ENCODE peak calls at places on chromosomes 4 and X, in eight cellular contexts. One of them, this sample, is unnamed.

GRCh38 chr4:85005865-85006377 is 39.4 kb upstream of the WDFY3 start:
- DNase-seq in lower leg skin: peak; percentile 15
- DNase-seq in stimulated activated CD8-positive, alpha-beta memory T cell treated with anti-CD3 and anti-CD28 coated beads, Interleukin-7, amount 100 ng/mL, for 24 hours: no peak
- DNase-seq in lower lobe of right lung: no peak
- DNase-seq in NCI-H748 treated with DMSO at 0.1 percent for 48 hours: no peak
- DNase-seq in GOT3: no peak
- DNase-seq in fibroblast of gingiva: peak; percentile 85
- DNase-seq in activated CD4-positive, alpha-beta T cell treated with anti-CD3 and anti-CD28 coated beads, Interleukin-2, amount 50 U/mL, for 4 hours: no peak
- DNase-seq in this sample: no peak

GRCh38 chrX:53320543-53321215 is 39.3 kb upstream of the IQSEC2 start:
- DNase-seq in GOT3: no peak
- DNase-seq in lower leg skin: no peak
- DNase-seq in stimulated activated CD8-positive, alpha-beta memory T cell treated with anti-CD3 and anti-CD28 coated beads, Interleukin-7, amount 100 ng/mL, for 24 hours: no peak
- DNase-seq in activated CD4-positive, alpha-beta T cell treated with anti-CD3 and anti-CD28 coated beads, Interleukin-2, amount 50 U/mL, for 4 hours: peak; percentile 8
- DNase-seq in lower lobe of right lung: peak; percentile 48
- DNase-seq in NCI-H748 treated with DMSO at 0.1 percent for 48 hours: no peak
- DNase-seq in fibroblast of gingiva: no peak
- DNase-seq in this sample: no peak

GRCh38 chr4:183987987-183988392 is 82.9 kb downstream of the STOX2 start:
- DNase-seq in stimulated activated CD8-positive, alpha-beta memory T cell treated with anti-CD3 and anti-CD28 coated beads, Interleukin-7, amount 100 ng/mL, for 24 hours: no peak
- DNase-seq in lower leg skin: peak; percentile 71
- DNase-seq in fibroblast of gingiva: peak; percentile 53
- DNase-seq in activated CD4-positive, alpha-beta T cell treated with anti-CD3 and anti-CD28 coated beads, Interleukin-2, amount 50 U/mL, for 4 hours: no peak
- DNase-seq in GOT3: peak; percentile 10
- DNase-seq in lower lobe of right lung: peak; percentile 52
- DNase-seq in NCI-H748 treated with DMSO at 0.1 percent for 48 hours: peak; percentile 28
- DNase-seq in this sample: no peak

GRCh38 chrX:110509778-110510510 is 151.3 kb downstream of the RTL9 start:
- DNase-seq in NCI-H748 treated with DMSO at 0.1 percent for 48 hours: no peak
- DNase-seq in fibroblast of gingiva: peak; percentile 14
- DNase-seq in lower leg skin: no peak
- DNase-seq in activated CD4-positive, alpha-beta T cell treated with anti-CD3 and anti-CD28 coated beads, Interleukin-2, amount 50 U/mL, for 4 hours: no peak
- DNase-seq in stimulated activated CD8-positive, alpha-beta memory T cell treated with anti-CD3 and anti-CD28 coated beads, Interleukin-7, amount 100 ng/mL, for 24 hours: no peak
- DNase-seq in GOT3: no peak
- DNase-seq in lower lobe of right lung: no peak
- DNase-seq in this sample: no peak

GRCh38 chrX:51855698-51856097 is 37.7 kb upstream of the MAGED1 start:
- DNase-seq in fibroblast of gingiva: no peak
- DNase-seq in lower lobe of right lung: no peak
- DNase-seq in lower leg skin: no peak
- DNase-seq in GOT3: no peak
- DNase-seq in stimulated activated CD8-positive, alpha-beta memory T cell treated with anti-CD3 and anti-CD28 coated beads, Interleukin-7, amount 100 ng/mL, for 24 hours: no peak
- DNase-seq in NCI-H748 treated with DMSO at 0.1 percent for 48 hours: no peak
- DNase-seq in activated CD4-positive, alpha-beta T cell treated with anti-CD3 and anti-CD28 coated beads, Interleukin-2, amount 50 U/mL, for 4 hours: no peak
- DNase-seq in this sample: no peak

GRCh38 chr4:1808851-1809753 is 16.0 kb downstream of the FGFR3 start:
- DNase-seq in NCI-H748 treated with DMSO at 0.1 percent for 48 hours: no peak
- DNase-seq in lower lobe of right lung: no peak
- DNase-seq in activated CD4-positive, alpha-beta T cell treated with anti-CD3 and anti-CD28 coated beads, Interleukin-2, amount 50 U/mL, for 4 hours: no peak
- DNase-seq in stimulated activated CD8-positive, alpha-beta memory T cell treated with anti-CD3 and anti-CD28 coated beads, Interleukin-7, amount 100 ng/mL, for 24 hours: no peak
- DNase-seq in lower leg skin: no peak
- DNase-seq in fibroblast of gingiva: no peak
- DNase-seq in GOT3: no peak
- DNase-seq in this sample: no peak

GRCh38 chr4:6539009-6539764 is 35.8 kb upstream of the MAN2B2 start:
- DNase-seq in lower leg skin: no peak
- DNase-seq in lower lobe of right lung: no peak
- DNase-seq in activated CD4-positive, alpha-beta T cell treated with anti-CD3 and anti-CD28 coated beads, Interleukin-2, amount 50 U/mL, for 4 hours: no peak
- DNase-seq in fibroblast of gingiva: no peak
- DNase-seq in GOT3: no peak
- DNase-seq in stimulated activated CD8-positive, alpha-beta memory T cell treated with anti-CD3 and anti-CD28 coated beads, Interleukin-7, amount 100 ng/mL, for 24 hours: no peak
- DNase-seq in NCI-H748 treated with DMSO at 0.1 percent for 48 hours: no peak
- DNase-seq in this sample: no peak

GRCh38 chr4:48943387-48943786 is 36.8 kb upstream of the OCIAD2 start:
- DNase-seq in activated CD4-positive, alpha-beta T cell treated with anti-CD3 and anti-CD28 coated beads, Interleukin-2, amount 50 U/mL, for 4 hours: no peak
- DNase-seq in GOT3: no peak
- DNase-seq in stimulated activated CD8-positive, alpha-beta memory T cell treated with anti-CD3 and anti-CD28 coated beads, Interleukin-7, amount 100 ng/mL, for 24 hours: no peak
- DNase-seq in lower lobe of right lung: no peak
- DNase-seq in NCI-H748 treated with DMSO at 0.1 percent for 48 hours: no peak
- DNase-seq in lower leg skin: no peak
- DNase-seq in fibroblast of gingiva: no peak
- DNase-seq in this sample: no peak

GRCh38 chr4:25012671-25013070 is 18.1 kb downstream of the LGI2 start:
- DNase-seq in activated CD4-positive, alpha-beta T cell treated with anti-CD3 and anti-CD28 coated beads, Interleukin-2, amount 50 U/mL, for 4 hours: no peak
- DNase-seq in lower leg skin: no peak
- DNase-seq in lower lobe of right lung: no peak
- DNase-seq in stimulated activated CD8-positive, alpha-beta memory T cell treated with anti-CD3 and anti-CD28 coated beads, Interleukin-7, amount 100 ng/mL, for 24 hours: no peak
- DNase-seq in fibroblast of gingiva: no peak
- DNase-seq in GOT3: no peak
- DNase-seq in NCI-H748 treated with DMSO at 0.1 percent for 48 hours: no peak
- DNase-seq in this sample: no peak

GRCh38 chr4:41865306-41865980 is 69.8 kb upstream of the TMEM33 start:
- DNase-seq in activated CD4-positive, alpha-beta T cell treated with anti-CD3 and anti-CD28 coated beads, Interleukin-2, amount 50 U/mL, for 4 hours: no peak
- DNase-seq in fibroblast of gingiva: no peak
- DNase-seq in GOT3: no peak
- DNase-seq in lower lobe of right lung: no peak
- DNase-seq in stimulated activated CD8-positive, alpha-beta memory T cell treated with anti-CD3 and anti-CD28 coated beads, Interleukin-7, amount 100 ng/mL, for 24 hours: no peak
- DNase-seq in lower leg skin: no peak
- DNase-seq in NCI-H748 treated with DMSO at 0.1 percent for 48 hours: no peak
- DNase-seq in this sample: no peak

GRCh38 chr4:155473420-155474095 is 96.8 kb upstream of the MAP9 start:
- DNase-seq in NCI-H748 treated with DMSO at 0.1 percent for 48 hours: no peak
- DNase-seq in fibroblast of gingiva: peak; percentile 2
- DNase-seq in lower lobe of right lung: no peak
- DNase-seq in stimulated activated CD8-positive, alpha-beta memory T cell treated with anti-CD3 and anti-CD28 coated beads, Interleukin-7, amount 100 ng/mL, for 24 hours: no peak
- DNase-seq in activated CD4-positive, alpha-beta T cell treated with anti-CD3 and anti-CD28 coated beads, Interleukin-2, amount 50 U/mL, for 4 hours: no peak
- DNase-seq in lower leg skin: no peak
- DNase-seq in GOT3: no peak
- DNase-seq in this sample: no peak

GRCh38 chrX:4253092-4253491 is 539.6 kb upstream of the PRKX start:
- DNase-seq in lower leg skin: no peak
- DNase-seq in NCI-H748 treated with DMSO at 0.1 percent for 48 hours: no peak
- DNase-seq in stimulated activated CD8-positive, alpha-beta memory T cell treated with anti-CD3 and anti-CD28 coated beads, Interleukin-7, amount 100 ng/mL, for 24 hours: no peak
- DNase-seq in fibroblast of gingiva: no peak
- DNase-seq in activated CD4-positive, alpha-beta T cell treated with anti-CD3 and anti-CD28 coated beads, Interleukin-2, amount 50 U/mL, for 4 hours: no peak
- DNase-seq in GOT3: no peak
- DNase-seq in lower lobe of right lung: no peak
- DNase-seq in this sample: no peak

GRCh38 chr4:5893013-5893580 is at the start of gene CRMP1:
- DNase-seq in GOT3: no peak
- DNase-seq in activated CD4-positive, alpha-beta T cell treated with anti-CD3 and anti-CD28 coated beads, Interleukin-2, amount 50 U/mL, for 4 hours: no peak
- DNase-seq in lower leg skin: no peak
- DNase-seq in stimulated activated CD8-positive, alpha-beta memory T cell treated with anti-CD3 and anti-CD28 coated beads, Interleukin-7, amount 100 ng/mL, for 24 hours: no peak
- DNase-seq in fibroblast of gingiva: no peak
- DNase-seq in lower lobe of right lung: no peak
- DNase-seq in NCI-H748 treated with DMSO at 0.1 percent for 48 hours: no peak
- DNase-seq in this sample: no peak

GRCh38 chrX:24506082-24506481 is 41.0 kb downstream of the PDK3 start:
- DNase-seq in NCI-H748 treated with DMSO at 0.1 percent for 48 hours: no peak
- DNase-seq in fibroblast of gingiva: no peak
- DNase-seq in activated CD4-positive, alpha-beta T cell treated with anti-CD3 and anti-CD28 coated beads, Interleukin-2, amount 50 U/mL, for 4 hours: no peak
- DNase-seq in lower lobe of right lung: no peak
- DNase-seq in lower leg skin: no peak
- DNase-seq in stimulated activated CD8-positive, alpha-beta memory T cell treated with anti-CD3 and anti-CD28 coated beads, Interleukin-7, amount 100 ng/mL, for 24 hours: no peak
- DNase-seq in GOT3: no peak
- DNase-seq in this sample: no peak

GRCh38 chr4:112361181-112361791 is 64.1 kb downstream of the ALPK1 start:
- DNase-seq in NCI-H748 treated with DMSO at 0.1 percent for 48 hours: no peak
- DNase-seq in stimulated activated CD8-positive, alpha-beta memory T cell treated with anti-CD3 and anti-CD28 coated beads, Interleukin-7, amount 100 ng/mL, for 24 hours: no peak
- DNase-seq in GOT3: no peak
- DNase-seq in lower leg skin: no peak
- DNase-seq in fibroblast of gingiva: no peak
- DNase-seq in activated CD4-positive, alpha-beta T cell treated with anti-CD3 and anti-CD28 coated beads, Interleukin-2, amount 50 U/mL, for 4 hours: no peak
- DNase-seq in lower lobe of right lung: no peak
- DNase-seq in this sample: no peak

This sample was measured in mucosa of descending colon.